ENCODE peak calls at places on chromosomes 16 and 17, in six cellular contexts. Z is MM.1S, K is cardiac muscle cell, E is tibial nerve, O is ascending aorta, U is fibroblast of lung. P is an unnamed sample.

GRCh38 chr16:11175850-11176341 is 80.1 kb downstream of the SOCS1 start:
- DNase-seq in Z (no peak), K (no peak), E (no peak), U (no peak), O (no peak), P (no peak)

GRCh38 chr17:4558311-4558972 is 1.9 kb downstream of the GGT6 start:
- DNase-seq in E (no peak), Z (no peak), O (no peak), K (no peak), U (no peak), P (no peak)

GRCh38 chr17:77147357-77147801 is 6.6 kb downstream of the SEC14L1 start:
- DNase-seq in Z (peak), K (no peak), U (no peak), E (no peak), O (no peak), P (no peak)

GRCh38 chr17:34318474-34318873 is 761 bp upstream of the CCL8 start:
- DNase-seq in E (no peak), Z (peak), K (no peak), U (no peak), O (no peak), P (no peak)

GRCh38 chr16:81732699-81733098 is 46.4 kb upstream of the PLCG2 start:
- DNase-seq in E (no peak), K (no peak), Z (no peak), U (no peak), O (no peak), P (no peak)

GRCh38 chr17:34798581-34798980 is 162.7 kb downstream of the CCT6B start:
- DNase-seq in E (no peak), K (no peak), Z (no peak), U (no peak), O (no peak), P (no peak)

GRCh38 chr16:54027126-54027922 is 259.3 kb downstream of the IRX3 start:
- DNase-seq in O (no peak), U (peak), K (no peak), E (no peak), Z (no peak), P (no peak)

GRCh38 chr17:80986816-80987480 is 4.7 kb upstream of the CHMP6 start:
- DNase-seq in Z (no peak), O (no peak), K (no peak), U (no peak), E (no peak), P (peak)

GRCh38 chr17:57166803-57167202 is 81.8 kb downstream of the AKAP1 start:
- DNase-seq in O (no peak), K (no peak), U (no peak), E (no peak), Z (no peak), P (no peak)

GRCh38 chr17:11882716-11883115 is 114.6 kb downstream of the ZNF18 start:
- DNase-seq in O (no peak), K (no peak), E (no peak), Z (no peak), U (no peak), P (no peak)

GRCh38 chr16:46927273-46927672 is 43.1 kb downstream of the GPT2 start:
- DNase-seq in Z (no peak), K (no peak), O (no peak), U (no peak), E (no peak), P (no peak)

GRCh38 chr16:29868396-29868795 is 5.4 kb upstream of the CDIPT start:
- DNase-seq in Z (no peak), E (no peak), U (no peak), K (no peak), O (no peak), P (no peak)

GRCh38 chr17:79463421-79464309 is 147.2 kb downstream of the RBFOX3 start:
- DNase-seq in U (no peak), E (no peak), Z (no peak), O (no peak), K (no peak), P (no peak)

GRCh38 chr17:79459003-79459655 is 151.7 kb downstream of the RBFOX3 start:
- DNase-seq in O (no peak), U (no peak), E (no peak), K (no peak), Z (no peak), P (no peak)

GRCh38 chr17:79458356-79458755 is 152.5 kb downstream of the RBFOX3 start:
- DNase-seq in O (no peak), U (no peak), K (no peak), Z (no peak), E (no peak), P (no peak)

GRCh38 chr17:79459846-79460245 is 151.0 kb downstream of the RBFOX3 start:
- DNase-seq in K (no peak), U (no peak), Z (no peak), O (no peak), E (no peak), P (no peak)

DNA sequence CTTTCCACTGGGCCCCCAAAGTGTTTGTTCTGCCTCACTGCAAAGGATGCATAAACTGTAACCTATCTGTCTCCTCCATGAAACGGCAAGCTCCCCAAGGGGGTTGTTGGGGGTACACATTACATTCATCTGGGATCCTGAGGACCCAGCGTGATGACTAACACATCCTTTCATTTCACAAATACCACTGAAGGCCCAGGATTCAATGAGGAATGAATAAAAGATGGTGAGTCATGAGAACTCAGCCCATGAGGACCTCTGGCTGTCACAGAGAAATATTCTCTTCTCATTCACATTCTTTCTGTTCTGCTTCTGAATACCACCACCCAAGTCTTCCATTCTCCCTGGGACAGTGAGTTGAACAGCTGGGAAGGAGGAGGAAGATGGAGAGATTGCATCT is 149.8 kb downstream of the RBFOX3 start:
- DNase-seq in E (no peak), K (no peak), O (no peak), Z (no peak), U (peak), P (no peak)
- H3K4me3 ChIP-seq in E (no peak), K (no peak), O (no peak), Z (no peak), U (no peak), P (no peak)

GRCh38 chr16:1174477-1175357 is 21.8 kb downstream of the CACNA1H start:
- DNase-seq in Z (no peak), O (no peak), E (no peak), U (peak), K (no peak), P (no peak)

GRCh38 chr16:1173778-1174451 is 21.0 kb downstream of the CACNA1H start:
- DNase-seq in E (no peak), O (no peak), U (no peak), K (no peak), Z (no peak), P (no peak)

GRCh38 chr16:1171854-1172428 is 19.0 kb downstream of the CACNA1H start:
- DNase-seq in U (no peak), Z (no peak), K (no peak), O (no peak), E (no peak), P (no peak)

GRCh38 chr16:1171001-1171400 is 18.1 kb downstream of the CACNA1H start:
- DNase-seq in K (no peak), E (no peak), O (no peak), U (no peak), Z (no peak), P (no peak)

DNA sequence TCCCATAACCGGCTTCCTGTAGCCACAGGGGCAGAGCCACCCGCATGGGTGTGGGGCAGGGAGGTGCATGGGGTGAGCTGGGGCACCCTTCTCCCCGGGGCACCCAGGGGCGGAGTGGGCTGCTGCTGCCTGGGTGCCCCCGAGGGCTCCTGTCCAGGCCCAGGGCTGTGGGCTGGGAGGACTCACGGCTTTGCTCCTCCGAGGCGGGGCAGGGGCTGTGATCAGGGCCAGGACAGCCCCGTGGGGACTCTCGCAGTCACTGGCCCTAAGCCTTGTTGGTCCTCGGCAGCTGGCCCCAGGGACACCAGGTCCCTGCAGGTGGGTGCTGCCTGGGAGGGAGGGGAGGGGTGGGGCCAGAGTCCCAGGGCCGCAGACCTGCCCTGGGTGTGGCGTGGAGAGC is 19.7 kb downstream of the CACNA1H start:
- DNase-seq in U (no peak), O (no peak), E (no peak), Z (no peak), K (no peak), P (no peak)
- H3K27ac ChIP-seq in U (no peak), O (no peak), E (no peak), Z (no peak), K (no peak), P (peak)

DNA sequence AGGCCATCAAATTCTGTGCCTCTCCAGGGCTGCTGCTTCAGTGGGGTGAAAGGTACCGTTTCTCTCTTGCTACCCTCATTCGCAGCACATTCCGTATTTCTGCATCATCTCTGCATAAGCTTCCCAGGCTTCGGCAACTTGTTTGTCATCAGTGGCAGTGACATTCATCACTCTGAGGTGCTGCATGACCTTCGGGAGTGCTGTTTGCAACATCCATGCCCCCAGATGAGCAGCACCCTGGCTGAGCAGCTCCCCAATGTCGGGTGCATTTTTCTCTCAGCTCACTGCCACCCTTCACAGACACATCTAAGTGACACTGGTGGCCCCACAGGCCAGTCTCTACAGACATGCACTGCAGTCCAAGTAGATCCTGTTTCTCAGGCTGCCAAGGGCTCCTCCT is 3.8 kb downstream of the CREBBP start:
- DNase-seq in K (peak), O (peak), U (peak), E (no peak), Z (no peak), P (no peak)
- H3K4me3 ChIP-seq in K (no peak), O (peak), U (peak), E (no peak), Z (no peak), P (no peak)

GRCh38 chr16:86410076-86410475 is 100.3 kb upstream of the FOXF1 start:
- DNase-seq in E (no peak), Z (no peak), K (no peak), O (no peak), U (peak), P (no peak)

GRCh38 chr16:86410529-86410928 is 99.8 kb upstream of the FOXF1 start:
- DNase-seq in E (no peak), K (no peak), U (no peak), O (no peak), Z (no peak), P (no peak)

GRCh38 chr16:86414991-86415740 is 95.2 kb upstream of the FOXF1 start:
- DNase-seq in Z (no peak), O (no peak), E (no peak), U (no peak), K (no peak), P (peak)

GRCh38 chr16:86408685-86409084 is 101.6 kb upstream of the FOXF1 start:
- DNase-seq in U (no peak), Z (no peak), K (no peak), E (no peak), O (no peak), P (no peak)

GRCh38 chr16:86411878-86412277 is 98.4 kb upstream of the FOXF1 start:
- DNase-seq in E (no peak), K (no peak), U (no peak), Z (no peak), O (no peak), P (no peak)
- H3K27ac ChIP-seq in E (no peak), K (no peak), U (no peak), Z (no peak), O (no peak), P (no peak)

GRCh38 chr17:41549596-41550039 is 21.5 kb upstream of the KRT19 start:
- DNase-seq in E (no peak), O (no peak), U (no peak), Z (no peak), K (no peak), P (no peak)
- H3K4me3 ChIP-seq in E (no peak), O (no peak), U (no peak), Z (no peak), K (no peak), P (no peak)

GRCh38 chr17:50258647-50259483 is 15.4 kb upstream of the TMEM92 start:
- DNase-seq in K (no peak), O (peak), U (peak), E (no peak), Z (no peak), P (peak)
- H3K27ac ChIP-seq in K (no peak), O (peak), U (no peak), E (peak), Z (no peak), P (peak)

GRCh38 chr16:64900517-64900916 is 221.3 kb downstream of the CDH11 start:
- DNase-seq in K (no peak), O (no peak), E (no peak), U (no peak), Z (no peak), P (no peak)
- H3K4me3 ChIP-seq in K (no peak), O (no peak), E (no peak), U (no peak), Z (no peak), P (no peak)

DNA sequence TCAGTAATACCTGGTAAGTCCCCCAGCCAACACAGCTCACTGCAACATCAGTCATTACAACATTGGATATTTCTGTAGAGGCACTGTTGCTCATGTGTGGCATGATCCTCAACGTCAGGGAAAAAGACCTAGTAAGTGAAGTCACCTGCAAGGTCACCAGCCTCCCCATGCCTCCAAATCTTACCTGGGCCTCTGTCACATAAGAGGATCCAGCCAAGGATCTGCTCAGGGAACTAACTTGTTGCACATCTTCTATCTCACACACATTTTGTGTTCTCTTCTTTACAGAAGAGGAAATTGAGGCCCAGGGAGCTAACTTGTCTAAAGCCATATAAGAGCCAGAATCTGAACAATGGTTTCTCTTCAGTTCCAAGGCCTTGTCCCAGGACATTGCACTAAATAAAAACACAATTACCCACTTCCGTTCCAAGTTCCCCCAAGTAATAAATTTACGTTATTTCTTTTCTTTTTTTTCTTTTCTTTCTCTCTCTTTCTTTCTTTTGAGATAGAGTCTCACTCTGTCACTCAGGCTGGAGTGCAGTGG is 1.4 kb downstream of the SHMT1 start:
- DNase-seq in E (no peak), K (no peak), U (no peak), Z (no peak), O (no peak), P (no peak)
- H3K27ac ChIP-seq in E (peak), K (no peak), U (no peak), Z (no peak), O (no peak), P (peak)

GRCh38 chr17:17512866-17513265 is 16.7 kb upstream of the RASD1 start:
- DNase-seq in E (no peak), Z (no peak), U (no peak), O (no peak), K (no peak), P (no peak)
- H3K4me3 ChIP-seq in E (no peak), Z (no peak), U (no peak), O (no peak), K (no peak), P (no peak)

DNA sequence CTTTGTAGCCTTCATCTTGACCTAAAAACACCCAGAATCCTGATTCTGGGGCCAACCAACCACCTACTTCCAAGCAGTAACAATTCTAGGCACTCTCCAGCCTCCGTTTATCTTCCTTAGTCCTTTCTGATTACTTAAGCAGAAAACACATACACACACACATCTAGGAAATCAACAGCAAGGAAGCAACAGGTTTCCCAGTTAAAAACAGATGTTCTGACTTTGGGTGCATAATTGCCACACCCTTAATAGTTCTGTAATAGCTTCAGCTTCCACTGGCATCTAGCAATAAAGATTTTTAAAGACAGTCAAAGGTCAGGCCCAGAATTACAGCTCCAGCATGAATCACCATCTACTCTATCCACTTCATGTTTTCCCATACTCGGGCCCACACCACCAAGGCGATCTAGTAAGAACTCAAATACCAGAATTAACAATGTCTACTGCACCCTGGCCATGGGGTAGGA is 2.6 kb downstream of the ARHGAP17 start:
- DNase-seq in Z (no peak), E (no peak), O (no peak), U (peak), K (no peak), P (no peak)
- H3K27ac ChIP-seq in Z (no peak), E (peak), O (peak), U (peak), K (no peak), P (peak)

P was measured in uterus.